ENCODE peak calls at places on chromosomes 13 and 19, in seven cellular contexts. N is A549; Q is hepatocyte; S is psoas muscle; X is foreskin keratinocyte; V is brain microvascular endothelial cell; A is CD4-positive, alpha-beta T cell. P is an unnamed sample.

GRCh38 chr13:69737129-69737935 is 370.3 kb upstream of the ATXN8OS start:
- DNase-seq in S (no peak), X (no peak), A (no peak), Q (no peak), N (no peak), V (no peak), P (no peak)

GRCh38 chr13:80123945-80124344 is 217.0 kb downstream of the SPRY2 start:
- DNase-seq in Q (peak), X (no peak), A (no peak), V (no peak), S (no peak), N (no peak), P (no peak)

GRCh38 chr19:33396701-33397535 is 23.4 kb downstream of the CEBPG start:
- DNase-seq in V (no peak), S (peak), N (no peak), X (no peak), A (no peak), Q (no peak), P (no peak)

GRCh38 chr19:8261347-8261746 is 46.8 kb downstream of the CD320 start:
- DNase-seq in V (no peak), X (no peak), Q (no peak), N (no peak), A (no peak), S (no peak), P (no peak)

GRCh38 chr19:5108866-5109265 is 140.0 kb downstream of the KDM4B start:
- DNase-seq in X (no peak), Q (no peak), N (no peak), A (no peak), S (no peak), V (no peak), P (no peak)

GRCh38 chr19:39502640-39503417 is 4.1 kb downstream of the DLL3 start:
- DNase-seq in A (peak), S (peak), Q (peak), X (peak), N (peak), V (no peak), P (peak)

GRCh38 chr19:5205937-5206750 is 134.5 kb downstream of the PTPRS start:
- DNase-seq in N (no peak), V (no peak), X (no peak), Q (no peak), S (no peak), A (no peak), P (no peak)

GRCh38 chr13:88958821-88959220 is 1287.7 kb downstream of the SLITRK5 start:
- DNase-seq in Q (no peak), S (no peak), N (no peak), V (no peak), A (no peak), X (no peak), P (no peak)

GRCh38 chr19:20503536-20503935 is 62.0 kb downstream of the ZNF737 start:
- DNase-seq in N (no peak), Q (peak), A (no peak), X (peak), S (no peak), V (peak), P (peak)

GRCh38 chr13:29853131-29853530 is 2.7 kb upstream of the UBL3 start:
- DNase-seq in V (no peak), A (no peak), N (no peak), S (no peak), X (no peak), Q (no peak), P (no peak)

GRCh38 chr13:114004416-114005205 is 30.7 kb upstream of the C13orf46 start:
- DNase-seq in A (no peak), N (no peak), V (peak), X (no peak), S (peak), Q (peak), P (no peak)

GRCh38 chr13:80571346-80572307 is 230.7 kb upstream of the SPRY2 start:
- DNase-seq in S (no peak), N (no peak), V (no peak), X (no peak), Q (no peak), A (no peak), P (no peak)

GRCh38 chr13:112055417-112056206 is 11.3 kb upstream of the SOX1 start:
- DNase-seq in S (no peak), Q (no peak), V (no peak), N (no peak), X (no peak), A (no peak), P (no peak)

GRCh38 chr13:74114202-74114601 is 20.0 kb downstream of the KLF12 start:
- DNase-seq in X (peak), V (no peak), A (no peak), Q (no peak), S (no peak), N (no peak), P (no peak)

GRCh38 chr13:61833228-61833627 is 417.6 kb upstream of the PCDH20 start:
- DNase-seq in N (no peak), A (no peak), Q (no peak), V (no peak), S (no peak), X (no peak), P (no peak)

GRCh38 chr13:114128624-114129522 is 3.5 kb downstream of the RASA3 start:
- DNase-seq in Q (no peak), X (no peak), V (peak), A (peak), N (no peak), S (peak), P (no peak)

GRCh38 chr19:15456871-15457700 is 7.3 kb downstream of the RASAL3 start:
- DNase-seq in A (no peak), S (no peak), X (no peak), Q (peak), N (no peak), V (no peak), P (peak)

GRCh38 chr19:2739602-2740313 is at the start of gene SLC39A3:
- DNase-seq in N (peak), Q (peak), S (peak), X (peak), A (peak), V (peak), P (peak)

GRCh38 chr19:50427997-50428425 is 4.7 kb upstream of the MYBPC2 start:
- DNase-seq in A (peak), V (peak), N (no peak), X (peak), S (peak), Q (peak), P (peak)
- H3K27ac ChIP-seq in A (no peak), V (no peak), N (no peak), X (no peak), S (peak), Q (no peak), P (no peak)

GRCh38 chr13:39913928-39914327 is 258.5 kb downstream of the COG6 start:
- DNase-seq in S (no peak), V (peak), N (no peak), X (peak), Q (no peak), A (no peak), P (no peak)
- TF ChIP-seq CTCF in S (no peak), V (no peak), N (no peak), X (no peak), Q (no peak), A (no peak), P (no peak)

GRCh38 chr13:33284916-33285315 is 639 bp downstream of the STARD13 start:
- DNase-seq in S (no peak), X (peak), Q (peak), V (peak), N (no peak), A (no peak), P (no peak)

GRCh38 chr13:33285420-33286124 is at the start of gene STARD13:
- DNase-seq in N (peak), X (peak), S (peak), A (no peak), V (peak), Q (peak), P (peak)

GRCh38 chr13:33281951-33282595 is 3.5 kb downstream of the STARD13 start:
- DNase-seq in S (no peak), A (no peak), Q (no peak), X (peak), N (no peak), V (peak), P (peak)

GRCh38 chr13:33284016-33284415 is 1.5 kb downstream of the STARD13 start:
- DNase-seq in S (no peak), Q (no peak), X (peak), N (no peak), V (peak), A (no peak), P (no peak)

DNA sequence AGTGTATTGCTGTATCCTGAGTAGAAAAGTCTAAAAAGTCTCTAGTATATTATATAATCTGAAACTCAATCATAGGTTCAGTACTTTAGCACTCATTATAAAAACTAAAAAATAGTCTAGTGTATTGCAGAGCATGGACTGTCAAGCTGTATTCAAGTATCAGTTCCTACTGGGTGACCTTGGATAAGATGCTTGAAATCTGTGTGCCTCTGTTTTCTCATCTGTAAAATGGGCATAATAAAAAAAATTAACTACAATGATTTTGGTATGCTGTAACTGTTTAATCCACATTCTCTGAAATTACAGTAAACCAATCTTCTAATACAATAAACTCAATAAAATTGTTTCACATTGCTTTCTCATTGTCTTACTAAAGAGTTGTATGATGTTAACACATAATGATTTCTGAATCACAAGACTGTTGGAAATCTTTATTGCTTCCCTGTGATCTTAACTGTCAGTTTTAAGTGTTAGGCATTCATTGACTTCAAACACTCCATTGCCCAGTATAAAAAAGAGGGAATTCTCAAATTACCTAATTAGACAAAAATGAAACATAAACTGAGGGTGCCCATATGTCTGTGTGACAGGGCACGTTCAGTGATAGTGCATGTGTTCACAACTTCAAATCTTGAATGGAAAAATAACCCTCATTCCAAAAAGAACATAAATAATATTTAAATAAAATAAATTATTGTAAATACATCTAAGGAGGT is 2.2 kb downstream of the STARD13 start:
- DNase-seq in Q (no peak), N (no peak), A (no peak), X (no peak), S (no peak), V (no peak), P (no peak)
- H3K27ac ChIP-seq in Q (no peak), N (peak), A (no peak), X (peak), S (peak), V (peak), P (no peak)

GRCh38 chr19:11242864-11243797 is 3.7 kb downstream of the ANGPTL8 start:
- DNase-seq in N (peak), A (peak), S (peak), X (peak), Q (peak), V (peak), P (peak)
- TF ChIP-seq CTCF in N (peak), A (peak), S (peak), X (peak), Q (peak), V (peak), P (peak)

GRCh38 chr19:1365964-1366695 is 17.6 kb upstream of the NDUFS7 start:
- DNase-seq in X (no peak), N (no peak), S (no peak), V (no peak), Q (no peak), A (no peak), P (no peak)
- H3K27ac ChIP-seq in X (no peak), N (no peak), S (no peak), V (no peak), Q (no peak), A (no peak), P (peak)

GRCh38 chr13:26380930-26381329 is 127.0 kb downstream of the CDK8 start:
- DNase-seq in V (no peak), X (no peak), A (no peak), S (no peak), N (no peak), Q (no peak), P (no peak)

GRCh38 chr13:26378116-26378515 is 124.2 kb downstream of the CDK8 start:
- DNase-seq in Q (no peak), S (no peak), N (no peak), X (no peak), A (no peak), V (no peak), P (no peak)

GRCh38 chr13:26376430-26376829 is 122.5 kb downstream of the CDK8 start:
- DNase-seq in A (no peak), N (no peak), S (no peak), V (no peak), Q (no peak), X (no peak), P (no peak)

GRCh38 chr13:26379831-26380230 is 125.9 kb downstream of the CDK8 start:
- DNase-seq in X (no peak), S (no peak), V (no peak), N (no peak), Q (no peak), A (no peak), P (no peak)

DNA sequence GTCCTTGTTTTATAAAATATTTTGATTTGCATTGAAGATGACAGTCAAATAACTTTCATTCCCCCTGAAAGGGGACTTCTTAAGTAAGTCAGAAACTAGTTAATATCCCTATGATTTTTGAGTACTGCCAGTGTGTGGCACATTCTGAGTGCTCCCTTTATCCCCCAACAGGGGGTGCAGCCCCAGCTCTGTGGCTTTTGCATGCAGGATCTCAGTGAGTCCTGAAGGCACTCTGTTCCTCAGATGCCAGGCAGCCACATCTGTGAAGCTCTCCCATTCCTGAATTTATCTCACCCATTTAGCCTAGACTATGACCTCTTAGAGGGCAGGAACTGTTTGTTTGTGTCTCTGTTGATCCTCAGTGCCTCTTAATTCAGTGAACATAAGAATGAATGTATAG is 123.1 kb downstream of the CDK8 start:
- DNase-seq in Q (peak), X (peak), V (peak), S (peak), N (peak), A (no peak), P (peak)
- TF ChIP-seq CTCF in Q (peak), X (peak), V (peak), S (peak), N (no peak), A (peak), P (no peak)

GRCh38 chr13:48526269-48526668 is 6.6 kb downstream of the RCBTB2 start:
- DNase-seq in N (no peak), A (no peak), S (no peak), V (no peak), Q (no peak), X (no peak), P (no peak)
- H3K27ac ChIP-seq in N (no peak), A (no peak), S (no peak), V (no peak), Q (no peak), X (no peak), P (no peak)

P was measured in RWPE1.